ENCODE peak calls at places on chromosomes 1 and 21, in seven cellular contexts. F is colonic mucosa; Q is CD4-positive, alpha-beta memory T cell; V is neuronal stem cell; P is fibroblast of lung; S is SJSA1; Y is tibial nerve. I is an unnamed sample.

GRCh38 chr1:226603976-226604845 is 55.6 kb downstream of the STUM start:
- DNase-seq in P (no peak), Q (no peak), V (peak), Y (no peak), S (no peak), F (no peak), I (peak)

GRCh38 chr1:152107984-152108898 is 7.0 kb downstream of the TCHH start:
- DNase-seq in V (no peak), F (peak), P (peak), Q (no peak), S (no peak), Y (no peak), I (no peak)

GRCh38 chr21:35153671-35154070 is 104.6 kb upstream of the RUNX1 start:
- DNase-seq in Q (no peak), Y (no peak), V (no peak), F (no peak), S (no peak), P (no peak), I (peak)

GRCh38 chr21:15437873-15438272 is 291.9 kb upstream of the USP25 start:
- DNase-seq in P (peak), Q (no peak), V (no peak), F (no peak), Y (no peak), S (no peak), I (peak)

GRCh38 chr1:2414297-2414958 is 2.1 kb upstream of the PEX10 start:
- DNase-seq in Q (peak), Y (peak), S (peak), F (peak), P (peak), V (peak), I (peak)

GRCh38 chr1:190633488-190633887 is 155.8 kb upstream of the BRINP3 start:
- DNase-seq in F (no peak), P (peak), Y (no peak), V (peak), Q (no peak), S (no peak), I (peak)

GRCh38 chr1:21863981-21864380 is 51.9 kb downstream of the LDLRAD2 start:
- DNase-seq in Q (no peak), F (no peak), P (no peak), S (no peak), V (no peak), Y (no peak), I (no peak)

GRCh38 chr1:46735708-46736324 is 16.9 kb upstream of the EFCAB14 start:
- DNase-seq in V (peak), P (peak), Y (no peak), Q (peak), S (no peak), F (peak), I (peak)

GRCh38 chr1:231919269-231919886 is 292.8 kb downstream of the DISC1 start:
- DNase-seq in Y (no peak), Q (no peak), S (no peak), P (no peak), F (no peak), V (no peak), I (no peak)

GRCh38 chr1:209552406-209553264 is 30.9 kb upstream of the CAMK1G start:
- DNase-seq in F (no peak), S (no peak), Y (no peak), Q (no peak), P (no peak), V (no peak), I (no peak)

GRCh38 chr21:29470397-29470796 is 171.7 kb downstream of the BACH1 start:
- DNase-seq in Q (no peak), S (no peak), V (no peak), Y (no peak), P (no peak), F (no peak), I (no peak)

GRCh38 chr1:229087906-229088305 is 183.0 kb upstream of the RAB4A start:
- DNase-seq in Y (no peak), P (no peak), Q (no peak), V (no peak), S (no peak), F (no peak), I (no peak)

GRCh38 chr1:168755800-168756418 is 26.9 kb upstream of the DPT start:
- DNase-seq in V (no peak), Q (no peak), F (no peak), Y (no peak), S (no peak), P (no peak), I (no peak)

GRCh38 chr1:34396042-34396441 is 219.3 kb downstream of the C1orf94 start:
- DNase-seq in Y (no peak), F (no peak), Q (no peak), S (no peak), P (no peak), V (no peak), I (no peak)

GRCh38 chr1:182688436-182688835 is 4.0 kb upstream of the RGS8 start:
- DNase-seq in P (no peak), Y (no peak), F (no peak), V (no peak), S (no peak), Q (no peak), I (no peak)

GRCh38 chr1:228374711-228375577 is 31.7 kb downstream of the TRIM11 start:
- DNase-seq in P (peak), Y (peak), F (peak), S (no peak), V (no peak), Q (no peak), I (peak)

GRCh38 chr1:151537112-151537511 is 3.0 kb upstream of the TUFT1 start:
- DNase-seq in P (peak), F (no peak), S (peak), Y (no peak), Q (no peak), V (no peak), I (no peak)

GRCh38 chr1:180181048-180181447 is 26.4 kb downstream of the QSOX1 start:
- DNase-seq in S (no peak), Y (peak), V (no peak), Q (no peak), F (no peak), P (peak), I (no peak)

GRCh38 chr1:29441916-29442668 is 205.8 kb downstream of the PTPRU start:
- DNase-seq in V (no peak), Y (no peak), Q (no peak), S (no peak), F (no peak), P (no peak), I (no peak)

GRCh38 chr1:48617227-48617626 is 145.2 kb upstream of the SPATA6 start:
- DNase-seq in P (peak), F (no peak), Y (no peak), V (no peak), Q (no peak), S (no peak), I (no peak)

GRCh38 chr1:79874289-79874688 is 867.8 kb upstream of the ADGRL4 start:
- DNase-seq in V (no peak), Q (no peak), F (no peak), Y (no peak), S (no peak), P (peak), I (no peak)

GRCh38 chr21:38472709-38473108 is 25.6 kb downstream of the ERG start:
- DNase-seq in S (no peak), Q (no peak), P (no peak), F (no peak), V (no peak), Y (no peak), I (no peak)

GRCh38 chr1:202154766-202155477 is 5.5 kb downstream of the PTPN7 start:
- DNase-seq in S (no peak), Q (peak), V (peak), P (peak), Y (no peak), F (peak), I (peak)

GRCh38 chr1:195714248-195714647 is 894.0 kb downstream of the KCNT2 start:
- DNase-seq in S (no peak), Y (no peak), V (no peak), P (peak), F (no peak), Q (no peak), I (peak)

GRCh38 chr1:210949489-210949888 is 184.5 kb downstream of the KCNH1 start:
- DNase-seq in S (no peak), P (no peak), F (no peak), V (no peak), Y (no peak), Q (no peak), I (no peak)

GRCh38 chr1:232393010-232393833 is 236.7 kb downstream of the SIPA1L2 start:
- DNase-seq in V (no peak), S (peak), F (no peak), Y (no peak), Q (no peak), P (no peak), I (no peak)

GRCh38 chr1:230381049-230381467 is 45.1 kb downstream of the PGBD5 start:
- DNase-seq in Q (no peak), V (no peak), Y (no peak), F (peak), P (no peak), S (no peak), I (no peak)

GRCh38 chr1:34597877-34598514 is 156.9 kb upstream of the GJB5 start:
- DNase-seq in Y (peak), V (peak), P (peak), S (peak), F (peak), Q (peak), I (peak)

GRCh38 chr1:21490774-21491482 is 18.3 kb upstream of the ALPL start:
- DNase-seq in F (peak), Q (no peak), S (peak), P (peak), V (no peak), Y (no peak), I (peak)

GRCh38 chr1:103541431-103541830 is 15.9 kb downstream of the RNPC3 start:
- DNase-seq in F (no peak), P (peak), Q (no peak), Y (no peak), V (no peak), S (no peak), I (no peak)

GRCh38 chr1:46472503-46473181 is 17.0 kb upstream of the DMBX1 start:
- DNase-seq in F (no peak), S (no peak), P (no peak), V (no peak), Y (no peak), Q (no peak), I (no peak)

GRCh38 chr1:187038789-187039188 is 210.0 kb downstream of the PLA2G4A start:
- DNase-seq in V (no peak), Q (no peak), Y (no peak), P (peak), S (no peak), F (no peak), I (no peak)

GRCh38 chr1:38029081-38029681 is 16.6 kb downstream of the UTP11 start:
- DNase-seq in S (no peak), P (peak), Q (no peak), V (no peak), F (no peak), Y (no peak), I (peak)

GRCh38 chr21:27802816-27803475 is 836.1 kb upstream of the ADAMTS5 start:
- DNase-seq in P (peak), Y (peak), F (peak), Q (no peak), V (peak), S (peak), I (peak)

GRCh38 chr1:82160036-82160435 is 359.3 kb downstream of the ADGRL2 start:
- DNase-seq in S (no peak), V (no peak), F (no peak), Q (no peak), P (peak), Y (no peak), I (no peak)

GRCh38 chr1:82152356-82153281 is 351.9 kb downstream of the ADGRL2 start:
- DNase-seq in Y (no peak), S (no peak), V (no peak), F (no peak), P (no peak), Q (no peak), I (no peak)

GRCh38 chr1:82153282-82153630 is 352.5 kb downstream of the ADGRL2 start:
- DNase-seq in Y (no peak), P (no peak), F (no peak), S (no peak), Q (no peak), V (no peak), I (no peak)

DNA sequence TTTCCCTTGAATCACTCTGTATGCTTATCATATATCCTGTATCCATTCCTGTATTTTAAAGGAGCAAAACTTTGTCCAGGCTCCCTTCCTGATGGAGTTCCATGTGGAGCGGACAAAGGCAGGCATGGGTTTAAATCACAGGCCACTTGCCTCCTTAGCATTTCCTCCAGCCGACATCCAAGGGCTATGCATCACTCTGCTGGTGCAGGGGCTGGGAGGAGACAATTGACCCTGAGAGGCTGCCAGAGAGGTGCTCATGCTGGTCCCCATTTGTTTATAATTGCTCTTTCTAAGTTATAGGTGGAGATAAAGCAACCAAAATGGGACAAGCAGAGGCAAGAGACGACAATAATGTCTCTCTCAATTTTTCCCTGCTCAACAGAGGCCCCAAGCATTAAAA is 353.5 kb downstream of the ADGRL2 start:
- DNase-seq in Y (no peak), F (no peak), P (no peak), V (no peak), S (no peak), Q (no peak), I (no peak)
- H3K4me3 ChIP-seq in Y (no peak), F (no peak), P (no peak), V (no peak), S (no peak), Q (no peak), I (no peak)

GRCh38 chr21:44893948-44894656 is 20.6 kb upstream of the PTTG1IP start:
- DNase-seq in F (no peak), Q (no peak), V (no peak), P (no peak), Y (no peak), S (no peak), I (no peak)
- H3K27ac ChIP-seq in F (no peak), Q (no peak), V (no peak), P (no peak), Y (no peak), S (no peak), I (no peak)

GRCh38 chr1:156742801-156743200 is 1.9 kb upstream of the MRPL24 start:
- DNase-seq in Y (no peak), P (no peak), S (no peak), Q (no peak), V (no peak), F (no peak), I (no peak)
- H3K4me3 ChIP-seq in Y (no peak), P (no peak), S (no peak), Q (no peak), V (no peak), F (no peak), I (no peak)

DNA sequence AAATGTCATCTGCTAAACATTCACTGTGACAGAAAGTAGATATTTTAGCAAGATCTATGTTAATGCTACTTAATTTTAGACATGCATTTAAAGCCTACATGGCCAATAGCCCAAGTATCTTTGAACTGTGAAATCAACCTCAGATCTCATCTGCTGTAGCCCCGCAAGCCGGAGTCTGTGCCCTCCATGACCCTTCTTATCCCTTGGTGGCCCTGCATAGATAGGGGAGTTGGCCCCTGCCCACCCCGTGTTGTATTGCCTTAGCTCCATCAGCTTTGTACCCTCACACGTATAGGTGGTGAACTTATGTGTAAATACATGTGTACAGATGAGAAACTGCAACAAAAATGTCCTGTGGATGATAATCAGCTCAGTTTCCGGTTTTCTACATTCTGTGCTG is 18.5 kb downstream of the ATP5PO start:
- DNase-seq in P (no peak), Q (no peak), V (no peak), Y (no peak), S (no peak), F (no peak), I (no peak)
- H3K27ac ChIP-seq in P (no peak), Q (no peak), V (no peak), Y (no peak), S (no peak), F (no peak), I (no peak)

GRCh38 chr1:198681831-198682756 is 43.3 kb downstream of the PTPRC start:
- DNase-seq in S (peak), Y (peak), P (peak), V (peak), F (peak), Q (peak), I (peak)
- H3K4me3 ChIP-seq in S (peak), Y (no peak), P (peak), V (no peak), F (no peak), Q (peak), I (no peak)

GRCh38 chr1:41510531-41511238 is 26.2 kb upstream of the EDN2 start:
- DNase-seq in Y (no peak), Q (no peak), V (no peak), F (no peak), S (no peak), P (no peak), I (no peak)

GRCh38 chr1:41507152-41507720 is 22.8 kb upstream of the EDN2 start:
- DNase-seq in Q (no peak), V (no peak), F (no peak), P (no peak), Y (no peak), S (no peak), I (no peak)

GRCh38 chr1:41508290-41508689 is 23.8 kb upstream of the EDN2 start:
- DNase-seq in F (no peak), V (no peak), Q (no peak), Y (no peak), S (no peak), P (no peak), I (no peak)

GRCh38 chr1:41509270-41509671 is 24.8 kb upstream of the EDN2 start:
- DNase-seq in P (no peak), V (no peak), F (no peak), Q (no peak), S (no peak), Y (no peak), I (no peak)

GRCh38 chr1:41507836-41508235 is 23.4 kb upstream of the EDN2 start:
- DNase-seq in S (no peak), P (no peak), Y (no peak), V (no peak), F (no peak), Q (no peak), I (no peak)
- H3K27ac ChIP-seq in S (no peak), P (no peak), Y (no peak), V (no peak), F (no peak), Q (no peak), I (no peak)

GRCh38 chr1:3745590-3746381 is 6.5 kb upstream of the CCDC27 start:
- DNase-seq in S (no peak), Y (no peak), P (no peak), Q (no peak), F (no peak), V (no peak), I (no peak)
- H3K4me3 ChIP-seq in S (no peak), Y (peak), P (no peak), Q (no peak), F (no peak), V (peak), I (no peak)

GRCh38 chr1:20381045-20381641 is 90.5 kb downstream of the VWA5B1 start:
- DNase-seq in F (no peak), V (no peak), Q (no peak), S (no peak), Y (no peak), P (no peak), I (no peak)

GRCh38 chr1:20380616-20381035 is 90.0 kb downstream of the VWA5B1 start:
- DNase-seq in F (no peak), S (peak), P (peak), Q (no peak), V (no peak), Y (no peak), I (no peak)

GRCh38 chr1:20380175-20380574 is 89.5 kb downstream of the VWA5B1 start:
- DNase-seq in P (no peak), Q (no peak), Y (no peak), V (no peak), F (no peak), S (no peak), I (no peak)

GRCh38 chr1:20377516-20378270 is 87.0 kb downstream of the VWA5B1 start:
- DNase-seq in P (no peak), S (no peak), Q (no peak), V (no peak), Y (no peak), F (no peak), I (no peak)

GRCh38 chr1:20379075-20379474 is 88.4 kb downstream of the VWA5B1 start:
- DNase-seq in Q (no peak), P (no peak), S (no peak), F (no peak), Y (no peak), V (no peak), I (no peak)
- H3K27ac ChIP-seq in Q (no peak), P (no peak), S (no peak), F (no peak), Y (no peak), V (no peak), I (no peak)

DNA sequence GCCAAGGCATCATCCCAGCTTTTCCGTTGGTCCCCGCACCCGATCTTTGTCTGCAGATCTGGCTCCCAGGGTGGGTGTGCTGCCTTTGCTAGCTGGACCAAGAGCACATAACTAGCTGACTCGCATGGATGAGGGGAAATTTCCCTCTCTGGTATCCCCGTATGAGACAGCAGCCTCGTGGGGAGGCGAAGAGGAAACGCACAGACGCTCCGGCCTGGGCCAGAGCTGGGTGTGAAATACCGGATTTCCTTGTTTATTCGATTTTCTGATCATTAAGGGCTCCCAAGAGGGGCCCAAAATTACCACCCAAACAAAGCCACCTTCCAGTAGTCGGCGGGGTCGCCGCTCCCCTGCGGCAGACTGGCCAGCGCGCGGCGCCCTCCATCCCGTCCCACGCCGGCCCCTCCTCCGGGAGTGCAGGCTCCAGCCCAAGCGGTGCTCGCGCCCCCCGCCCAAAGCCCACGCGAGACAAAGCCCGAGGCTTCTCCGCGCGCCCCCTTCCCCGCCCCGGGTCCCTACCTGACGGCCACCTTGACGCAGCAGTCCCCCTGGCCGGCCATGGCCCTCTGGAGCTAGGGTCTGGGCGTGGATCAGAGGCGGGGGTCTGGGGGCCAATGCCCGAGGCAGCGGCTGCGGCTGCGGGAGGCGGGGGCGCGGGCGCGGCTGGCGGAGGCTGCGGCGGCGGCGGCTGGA is 544 bp downstream of the KIF21B start:
- DNase-seq in S (no peak), P (no peak), F (peak), Q (peak), V (no peak), Y (no peak), I (no peak)
- H3K4me3 ChIP-seq in S (peak), P (no peak), F (peak), Q (peak), V (peak), Y (peak), I (peak)

GRCh38 chr1:33275200-33275599 is 18.9 kb downstream of the ZNF362 start:
- DNase-seq in Y (no peak), F (no peak), Q (no peak), S (no peak), V (no peak), P (no peak), I (no peak)
- H3K27ac ChIP-seq in Y (peak), F (no peak), Q (no peak), S (no peak), V (no peak), P (no peak), I (no peak)

I was measured in cardiac muscle cell.